ENCODE peak calls at places on chromosomes 13 and 19, in six cellular contexts. One of them, this sample, is unnamed.

GRCh38 chr19:6126335-6126974 is 9.0 kb upstream of the ACSBG2 start:
- DNase-seq in cardiac fibroblast: peak
- DNase-seq in psoas muscle: no peak
- DNase-seq in AG10803: peak
- DNase-seq in AG09309: no peak
- DNase-seq in ascending aorta: no peak
- DNase-seq in this sample: no peak

GRCh38 chr13:29454931-29455481 is 140.5 kb downstream of the SLC7A1 start:
- DNase-seq in cardiac fibroblast: peak
- DNase-seq in psoas muscle: no peak
- DNase-seq in AG10803: peak
- DNase-seq in AG09309: no peak
- DNase-seq in ascending aorta: no peak
- DNase-seq in this sample: no peak

GRCh38 chr13:20721454-20722357 is 18.2 kb downstream of the IL17D start:
- DNase-seq in cardiac fibroblast: peak
- DNase-seq in psoas muscle: peak
- DNase-seq in AG10803: peak
- DNase-seq in AG09309: no peak
- DNase-seq in ascending aorta: no peak
- DNase-seq in this sample: no peak

GRCh38 chr13:51585234-51585672 is 991 bp downstream of the WDFY2 start:
- DNase-seq in cardiac fibroblast: peak
- DNase-seq in psoas muscle: no peak
- DNase-seq in AG10803: peak
- DNase-seq in AG09309: no peak
- DNase-seq in ascending aorta: no peak
- DNase-seq in this sample: no peak

GRCh38 chr19:408441-409005 is 424 bp downstream of the C2CD4C start:
- DNase-seq in cardiac fibroblast: no peak
- DNase-seq in psoas muscle: no peak
- DNase-seq in AG10803: no peak
- DNase-seq in AG09309: no peak
- DNase-seq in ascending aorta: no peak
- DNase-seq in this sample: no peak

GRCh38 chr19:19539738-19540703 is 2.0 kb downstream of the CILP2 start:
- DNase-seq in cardiac fibroblast: peak
- DNase-seq in psoas muscle: peak
- DNase-seq in AG10803: peak
- DNase-seq in AG09309: no peak
- DNase-seq in ascending aorta: no peak
- DNase-seq in this sample: no peak

GRCh38 chr13:26226209-26226608 is 4.1 kb upstream of the RNF6 start:
- DNase-seq in cardiac fibroblast: no peak
- DNase-seq in psoas muscle: no peak
- DNase-seq in AG10803: no peak
- DNase-seq in AG09309: no peak
- DNase-seq in ascending aorta: no peak
- DNase-seq in this sample: no peak

GRCh38 chr19:55261671-55262126 is 2.9 kb upstream of the PPP6R1 start:
- DNase-seq in cardiac fibroblast: no peak
- DNase-seq in psoas muscle: no peak
- DNase-seq in AG10803: no peak
- DNase-seq in AG09309: no peak
- DNase-seq in ascending aorta: no peak
- DNase-seq in this sample: no peak

GRCh38 chr13:43572601-43573360 is 214.0 kb downstream of the ENOX1 start:
- DNase-seq in cardiac fibroblast: peak
- DNase-seq in psoas muscle: no peak
- DNase-seq in AG10803: peak
- DNase-seq in AG09309: peak
- DNase-seq in ascending aorta: no peak
- DNase-seq in this sample: peak

GRCh38 chr13:80337706-80338105 is 3.2 kb downstream of the SPRY2 start:
- DNase-seq in cardiac fibroblast: peak
- DNase-seq in psoas muscle: no peak
- DNase-seq in AG10803: no peak
- DNase-seq in AG09309: no peak
- DNase-seq in ascending aorta: no peak
- DNase-seq in this sample: no peak

GRCh38 chr13:80195649-80196048 is 145.3 kb downstream of the SPRY2 start:
- DNase-seq in cardiac fibroblast: no peak
- DNase-seq in psoas muscle: no peak
- DNase-seq in AG10803: no peak
- DNase-seq in AG09309: no peak
- DNase-seq in ascending aorta: no peak
- DNase-seq in this sample: no peak

GRCh38 chr19:38538386-38538785 is 79.4 kb downstream of the MAP4K1 start:
- DNase-seq in cardiac fibroblast: no peak
- DNase-seq in psoas muscle: no peak
- DNase-seq in AG10803: no peak
- DNase-seq in AG09309: no peak
- DNase-seq in ascending aorta: no peak
- DNase-seq in this sample: no peak
- H3K4me3 ChIP-seq in cardiac fibroblast: no peak
- H3K4me3 ChIP-seq in psoas muscle: no peak
- H3K4me3 ChIP-seq in AG10803: no peak
- H3K4me3 ChIP-seq in AG09309: no peak
- H3K4me3 ChIP-seq in ascending aorta: no peak
- H3K4me3 ChIP-seq in this sample: no peak

GRCh38 chr19:11624064-11624463 is 26.8 kb downstream of the ZNF627 start:
- DNase-seq in cardiac fibroblast: peak
- DNase-seq in psoas muscle: no peak
- DNase-seq in AG10803: peak
- DNase-seq in AG09309: peak
- DNase-seq in ascending aorta: no peak
- DNase-seq in this sample: no peak
- TF ChIP-seq CTCF in cardiac fibroblast: no peak
- TF ChIP-seq CTCF in psoas muscle: no peak
- TF ChIP-seq CTCF in AG10803: no peak
- TF ChIP-seq CTCF in AG09309: no peak
- TF ChIP-seq CTCF in ascending aorta: no peak
- TF ChIP-seq CTCF in this sample: no peak

GRCh38 chr19:39890755-39891551 is 43.5 kb downstream of the FCGBP start:
- DNase-seq in cardiac fibroblast: no peak
- DNase-seq in psoas muscle: no peak
- DNase-seq in AG10803: no peak
- DNase-seq in AG09309: no peak
- DNase-seq in ascending aorta: no peak
- DNase-seq in this sample: no peak
- H3K4me3 ChIP-seq in cardiac fibroblast: no peak
- H3K4me3 ChIP-seq in psoas muscle: no peak
- H3K4me3 ChIP-seq in AG10803: no peak
- H3K4me3 ChIP-seq in AG09309: no peak
- H3K4me3 ChIP-seq in ascending aorta: no peak
- H3K4me3 ChIP-seq in this sample: no peak

DNA sequence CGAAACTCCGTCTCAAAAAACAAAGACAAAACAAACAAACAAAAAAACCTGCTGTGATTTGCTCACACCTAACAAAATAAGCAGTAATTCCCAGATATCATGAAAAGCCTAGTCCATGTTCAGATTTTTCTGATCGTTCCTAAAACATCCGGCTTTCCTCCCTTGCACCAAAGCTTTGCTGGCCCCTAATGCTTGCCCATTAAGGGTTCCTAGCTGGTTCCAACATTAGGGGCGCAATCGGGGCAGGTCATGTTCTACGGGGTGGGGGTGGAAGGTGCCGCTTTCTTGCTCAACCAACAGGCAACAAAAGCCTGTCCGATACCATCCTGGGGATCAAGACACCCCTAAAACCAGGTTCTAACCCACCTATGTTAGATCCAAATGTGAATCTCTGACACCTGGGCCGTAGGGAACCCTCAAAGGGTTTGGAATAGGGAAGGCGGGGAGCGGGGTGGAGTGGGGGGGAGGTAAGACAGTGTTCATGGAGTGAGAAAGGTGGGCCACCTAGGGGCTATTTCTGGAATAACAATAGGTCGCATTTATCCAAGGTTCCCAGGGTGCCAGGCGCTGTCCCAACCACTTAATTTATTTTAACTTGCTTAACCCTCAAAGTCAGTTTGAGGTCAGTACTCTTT is 25.3 kb upstream of the FXYD3 start:
- DNase-seq in cardiac fibroblast: peak
- DNase-seq in psoas muscle: peak
- DNase-seq in AG10803: peak
- DNase-seq in AG09309: no peak
- DNase-seq in ascending aorta: no peak
- DNase-seq in this sample: no peak
- TF ChIP-seq CTCF in cardiac fibroblast: peak
- TF ChIP-seq CTCF in psoas muscle: peak
- TF ChIP-seq CTCF in AG10803: peak
- TF ChIP-seq CTCF in AG09309: peak
- TF ChIP-seq CTCF in ascending aorta: peak
- TF ChIP-seq CTCF in this sample: peak